ENCODE peak calls at places on chromosomes 4 and X, in ten cellular contexts. One of them, this sample, is unnamed.

GRCh38 chr4:54152846-54153600 is 53.1 kb downstream of the GSX2 start:
- DNase-seq in MG63: peak
- DNase-seq in PC-9: peak
- DNase-seq in CD8-positive, alpha-beta memory T cell: no peak
- DNase-seq in fibroblast of mammary gland: peak
- DNase-seq in sigmoid colon: no peak
- DNase-seq in WERI-Rb-1: no peak
- DNase-seq in mammary epithelial cell: peak
- DNase-seq in aorta: no peak
- DNase-seq in cardiac fibroblast: peak
- DNase-seq in this sample: peak

GRCh38 chr4:184408711-184409081 is 65.7 kb downstream of the IRF2 start:
- DNase-seq in cardiac fibroblast: no peak
- DNase-seq in fibroblast of mammary gland: no peak
- DNase-seq in PC-9: no peak
- DNase-seq in aorta: no peak
- DNase-seq in MG63: no peak
- DNase-seq in WERI-Rb-1: no peak
- DNase-seq in sigmoid colon: no peak
- DNase-seq in mammary epithelial cell: no peak
- DNase-seq in CD8-positive, alpha-beta memory T cell: no peak
- DNase-seq in this sample: no peak

GRCh38 chr4:7518871-7519637 is 84.3 kb upstream of the PSAPL1 start:
- DNase-seq in cardiac fibroblast: no peak
- DNase-seq in fibroblast of mammary gland: no peak
- DNase-seq in PC-9: no peak
- DNase-seq in mammary epithelial cell: no peak
- DNase-seq in WERI-Rb-1: no peak
- DNase-seq in aorta: no peak
- DNase-seq in sigmoid colon: no peak
- DNase-seq in MG63: no peak
- DNase-seq in CD8-positive, alpha-beta memory T cell: no peak
- DNase-seq in this sample: no peak

GRCh38 chr4:528296-528695 is 29.3 kb downstream of the PIGG start:
- DNase-seq in CD8-positive, alpha-beta memory T cell: no peak
- DNase-seq in PC-9: peak
- DNase-seq in aorta: no peak
- DNase-seq in cardiac fibroblast: no peak
- DNase-seq in sigmoid colon: no peak
- DNase-seq in fibroblast of mammary gland: no peak
- DNase-seq in MG63: no peak
- DNase-seq in mammary epithelial cell: no peak
- DNase-seq in WERI-Rb-1: no peak
- DNase-seq in this sample: no peak

GRCh38 chr4:77269505-77269904 is 112.5 kb downstream of the CCNG2 start:
- DNase-seq in aorta: no peak
- DNase-seq in PC-9: peak
- DNase-seq in cardiac fibroblast: no peak
- DNase-seq in WERI-Rb-1: no peak
- DNase-seq in fibroblast of mammary gland: no peak
- DNase-seq in mammary epithelial cell: peak
- DNase-seq in CD8-positive, alpha-beta memory T cell: no peak
- DNase-seq in MG63: no peak
- DNase-seq in sigmoid colon: no peak
- DNase-seq in this sample: no peak

GRCh38 chrX:149079805-149080406 is 425.2 kb downstream of the IDS start:
- DNase-seq in WERI-Rb-1: no peak
- DNase-seq in MG63: no peak
- DNase-seq in mammary epithelial cell: peak
- DNase-seq in sigmoid colon: no peak
- DNase-seq in PC-9: no peak
- DNase-seq in aorta: no peak
- DNase-seq in cardiac fibroblast: no peak
- DNase-seq in CD8-positive, alpha-beta memory T cell: no peak
- DNase-seq in fibroblast of mammary gland: no peak
- DNase-seq in this sample: no peak

GRCh38 chrX:72569786-72570185 is 2.9 kb downstream of the HDAC8 start:
- DNase-seq in CD8-positive, alpha-beta memory T cell: no peak
- DNase-seq in sigmoid colon: no peak
- DNase-seq in mammary epithelial cell: peak
- DNase-seq in cardiac fibroblast: peak
- DNase-seq in MG63: peak
- DNase-seq in PC-9: no peak
- DNase-seq in WERI-Rb-1: no peak
- DNase-seq in fibroblast of mammary gland: peak
- DNase-seq in aorta: no peak
- DNase-seq in this sample: no peak

GRCh38 chr4:675036-675804 is 878 bp downstream of the MYL5 start:
- DNase-seq in fibroblast of mammary gland: no peak
- DNase-seq in WERI-Rb-1: no peak
- DNase-seq in sigmoid colon: no peak
- DNase-seq in MG63: no peak
- DNase-seq in PC-9: no peak
- DNase-seq in CD8-positive, alpha-beta memory T cell: no peak
- DNase-seq in aorta: peak
- DNase-seq in mammary epithelial cell: no peak
- DNase-seq in cardiac fibroblast: no peak
- DNase-seq in this sample: no peak

GRCh38 chrX:68978211-68978780 is 149.5 kb downstream of the EFNB1 start:
- DNase-seq in MG63: no peak
- DNase-seq in CD8-positive, alpha-beta memory T cell: no peak
- DNase-seq in aorta: peak
- DNase-seq in fibroblast of mammary gland: peak
- DNase-seq in PC-9: no peak
- DNase-seq in WERI-Rb-1: no peak
- DNase-seq in sigmoid colon: no peak
- DNase-seq in mammary epithelial cell: no peak
- DNase-seq in cardiac fibroblast: peak
- DNase-seq in this sample: no peak

GRCh38 chr4:40962551-40963185 is 212.9 kb downstream of the NSUN7 start:
- DNase-seq in MG63: no peak
- DNase-seq in CD8-positive, alpha-beta memory T cell: no peak
- DNase-seq in WERI-Rb-1: no peak
- DNase-seq in PC-9: no peak
- DNase-seq in sigmoid colon: no peak
- DNase-seq in mammary epithelial cell: no peak
- DNase-seq in aorta: no peak
- DNase-seq in cardiac fibroblast: peak
- DNase-seq in fibroblast of mammary gland: no peak
- DNase-seq in this sample: no peak

GRCh38 chrX:106927700-106928099 is 7.5 kb downstream of the CLDN2 start:
- DNase-seq in CD8-positive, alpha-beta memory T cell: no peak
- DNase-seq in mammary epithelial cell: no peak
- DNase-seq in sigmoid colon: no peak
- DNase-seq in fibroblast of mammary gland: no peak
- DNase-seq in WERI-Rb-1: no peak
- DNase-seq in aorta: no peak
- DNase-seq in cardiac fibroblast: peak
- DNase-seq in MG63: no peak
- DNase-seq in PC-9: no peak
- DNase-seq in this sample: no peak

GRCh38 chrX:48834383-48834709 is 1.1 kb downstream of the PCSK1N start:
- DNase-seq in PC-9: no peak
- DNase-seq in mammary epithelial cell: no peak
- DNase-seq in fibroblast of mammary gland: no peak
- DNase-seq in MG63: no peak
- DNase-seq in cardiac fibroblast: no peak
- DNase-seq in WERI-Rb-1: no peak
- DNase-seq in sigmoid colon: no peak
- DNase-seq in CD8-positive, alpha-beta memory T cell: no peak
- DNase-seq in aorta: peak
- DNase-seq in this sample: no peak

GRCh38 chr4:2042207-2042946 is 16.8 kb upstream of the NAT8L start:
- DNase-seq in aorta: peak
- DNase-seq in fibroblast of mammary gland: no peak
- DNase-seq in cardiac fibroblast: no peak
- DNase-seq in mammary epithelial cell: no peak
- DNase-seq in WERI-Rb-1: peak
- DNase-seq in sigmoid colon: no peak
- DNase-seq in PC-9: no peak
- DNase-seq in MG63: peak
- DNase-seq in CD8-positive, alpha-beta memory T cell: peak
- DNase-seq in this sample: no peak

GRCh38 chrX:112636951-112637541 is 42.7 kb downstream of the LHFPL1 start:
- DNase-seq in WERI-Rb-1: no peak
- DNase-seq in PC-9: no peak
- DNase-seq in aorta: no peak
- DNase-seq in mammary epithelial cell: no peak
- DNase-seq in sigmoid colon: no peak
- DNase-seq in fibroblast of mammary gland: peak
- DNase-seq in MG63: peak
- DNase-seq in CD8-positive, alpha-beta memory T cell: no peak
- DNase-seq in cardiac fibroblast: peak
- DNase-seq in this sample: peak

GRCh38 chrX:41265615-41266014 is 68.3 kb upstream of the DDX3X start:
- DNase-seq in MG63: peak
- DNase-seq in CD8-positive, alpha-beta memory T cell: peak
- DNase-seq in cardiac fibroblast: peak
- DNase-seq in aorta: no peak
- DNase-seq in WERI-Rb-1: no peak
- DNase-seq in fibroblast of mammary gland: peak
- DNase-seq in sigmoid colon: peak
- DNase-seq in PC-9: no peak
- DNase-seq in mammary epithelial cell: no peak
- DNase-seq in this sample: no peak

GRCh38 chrX:39576081-39576701 is 521.6 kb downstream of the BCOR start:
- DNase-seq in fibroblast of mammary gland: no peak
- DNase-seq in PC-9: no peak
- DNase-seq in MG63: peak
- DNase-seq in mammary epithelial cell: no peak
- DNase-seq in cardiac fibroblast: no peak
- DNase-seq in aorta: peak
- DNase-seq in sigmoid colon: no peak
- DNase-seq in WERI-Rb-1: no peak
- DNase-seq in CD8-positive, alpha-beta memory T cell: no peak
- DNase-seq in this sample: no peak

GRCh38 chrX:39577206-39577605 is 520.6 kb downstream of the BCOR start:
- DNase-seq in aorta: no peak
- DNase-seq in MG63: no peak
- DNase-seq in cardiac fibroblast: no peak
- DNase-seq in sigmoid colon: no peak
- DNase-seq in mammary epithelial cell: no peak
- DNase-seq in fibroblast of mammary gland: no peak
- DNase-seq in CD8-positive, alpha-beta memory T cell: no peak
- DNase-seq in PC-9: no peak
- DNase-seq in WERI-Rb-1: no peak
- DNase-seq in this sample: no peak

GRCh38 chrX:39580043-39580442 is 517.7 kb downstream of the BCOR start:
- DNase-seq in CD8-positive, alpha-beta memory T cell: no peak
- DNase-seq in MG63: no peak
- DNase-seq in PC-9: no peak
- DNase-seq in cardiac fibroblast: no peak
- DNase-seq in aorta: no peak
- DNase-seq in mammary epithelial cell: no peak
- DNase-seq in WERI-Rb-1: no peak
- DNase-seq in sigmoid colon: no peak
- DNase-seq in fibroblast of mammary gland: no peak
- DNase-seq in this sample: no peak

GRCh38 chrX:39582091-39582490 is 515.7 kb downstream of the BCOR start:
- DNase-seq in sigmoid colon: no peak
- DNase-seq in PC-9: no peak
- DNase-seq in fibroblast of mammary gland: no peak
- DNase-seq in cardiac fibroblast: peak
- DNase-seq in CD8-positive, alpha-beta memory T cell: no peak
- DNase-seq in WERI-Rb-1: no peak
- DNase-seq in aorta: no peak
- DNase-seq in MG63: peak
- DNase-seq in mammary epithelial cell: peak
- DNase-seq in this sample: no peak

GRCh38 chrX:39577976-39578962 is 519.5 kb downstream of the BCOR start:
- DNase-seq in mammary epithelial cell: no peak
- DNase-seq in WERI-Rb-1: no peak
- DNase-seq in MG63: peak
- DNase-seq in aorta: peak
- DNase-seq in CD8-positive, alpha-beta memory T cell: no peak
- DNase-seq in cardiac fibroblast: peak
- DNase-seq in sigmoid colon: no peak
- DNase-seq in PC-9: no peak
- DNase-seq in fibroblast of mammary gland: no peak
- DNase-seq in this sample: no peak
- H3K4me3 ChIP-seq in mammary epithelial cell: no peak
- H3K4me3 ChIP-seq in WERI-Rb-1: no peak
- H3K4me3 ChIP-seq in MG63: no peak
- H3K4me3 ChIP-seq in aorta: no peak
- H3K4me3 ChIP-seq in CD8-positive, alpha-beta memory T cell: no peak
- H3K4me3 ChIP-seq in cardiac fibroblast: no peak
- H3K4me3 ChIP-seq in sigmoid colon: no peak
- H3K4me3 ChIP-seq in PC-9: no peak
- H3K4me3 ChIP-seq in fibroblast of mammary gland: no peak
- H3K4me3 ChIP-seq in this sample: no peak

DNA sequence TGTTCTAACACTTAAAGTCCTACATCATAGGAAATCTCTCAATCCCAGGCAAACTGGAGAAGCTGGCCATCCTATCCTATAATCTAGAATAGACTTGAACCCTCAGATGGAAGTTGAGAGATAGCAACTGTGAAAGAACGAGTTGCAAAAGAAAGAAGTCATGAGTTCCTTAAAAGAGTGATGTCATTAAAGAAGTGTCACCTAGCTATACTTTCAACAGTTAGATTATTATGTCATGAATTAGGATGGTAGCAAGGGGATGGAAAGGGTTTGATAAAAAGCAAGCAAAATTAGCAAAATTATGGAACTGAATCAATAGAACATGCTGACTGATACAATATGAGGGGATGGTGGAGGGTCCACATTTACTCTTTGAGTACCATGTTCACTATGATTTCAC is 7.1 kb upstream of the MAPK10 start:
- DNase-seq in WERI-Rb-1: no peak
- DNase-seq in CD8-positive, alpha-beta memory T cell: no peak
- DNase-seq in fibroblast of mammary gland: no peak
- DNase-seq in aorta: no peak
- DNase-seq in cardiac fibroblast: no peak
- DNase-seq in MG63: no peak
- DNase-seq in PC-9: no peak
- DNase-seq in mammary epithelial cell: no peak
- DNase-seq in sigmoid colon: no peak
- DNase-seq in this sample: no peak
- H3K4me3 ChIP-seq in WERI-Rb-1: no peak
- H3K4me3 ChIP-seq in CD8-positive, alpha-beta memory T cell: no peak
- H3K4me3 ChIP-seq in fibroblast of mammary gland: no peak
- H3K4me3 ChIP-seq in aorta: no peak
- H3K4me3 ChIP-seq in cardiac fibroblast: no peak
- H3K4me3 ChIP-seq in MG63: no peak
- H3K4me3 ChIP-seq in PC-9: no peak
- H3K4me3 ChIP-seq in mammary epithelial cell: no peak
- H3K4me3 ChIP-seq in sigmoid colon: no peak
- H3K4me3 ChIP-seq in this sample: no peak

GRCh38 chr4:48015216-48015615 is 1.3 kb downstream of the CNGA1 start:
- DNase-seq in aorta: no peak
- DNase-seq in CD8-positive, alpha-beta memory T cell: no peak
- DNase-seq in cardiac fibroblast: no peak
- DNase-seq in MG63: no peak
- DNase-seq in mammary epithelial cell: peak
- DNase-seq in WERI-Rb-1: no peak
- DNase-seq in fibroblast of mammary gland: no peak
- DNase-seq in sigmoid colon: no peak
- DNase-seq in PC-9: peak
- DNase-seq in this sample: no peak
- H3K4me3 ChIP-seq in aorta: no peak
- H3K4me3 ChIP-seq in CD8-positive, alpha-beta memory T cell: no peak
- H3K4me3 ChIP-seq in cardiac fibroblast: no peak
- H3K4me3 ChIP-seq in MG63: no peak
- H3K4me3 ChIP-seq in mammary epithelial cell: no peak
- H3K4me3 ChIP-seq in WERI-Rb-1: no peak
- H3K4me3 ChIP-seq in fibroblast of mammary gland: no peak
- H3K4me3 ChIP-seq in sigmoid colon: no peak
- H3K4me3 ChIP-seq in PC-9: peak
- H3K4me3 ChIP-seq in this sample: no peak

GRCh38 chr4:122403860-122404259 is 25.0 kb downstream of the ADAD1 start:
- DNase-seq in sigmoid colon: no peak
- DNase-seq in mammary epithelial cell: no peak
- DNase-seq in PC-9: no peak
- DNase-seq in cardiac fibroblast: no peak
- DNase-seq in CD8-positive, alpha-beta memory T cell: no peak
- DNase-seq in fibroblast of mammary gland: no peak
- DNase-seq in aorta: no peak
- DNase-seq in WERI-Rb-1: peak
- DNase-seq in MG63: no peak
- DNase-seq in this sample: no peak
- H3K4me3 ChIP-seq in sigmoid colon: no peak
- H3K4me3 ChIP-seq in mammary epithelial cell: no peak
- H3K4me3 ChIP-seq in PC-9: no peak
- H3K4me3 ChIP-seq in cardiac fibroblast: no peak
- H3K4me3 ChIP-seq in CD8-positive, alpha-beta memory T cell: no peak
- H3K4me3 ChIP-seq in fibroblast of mammary gland: no peak
- H3K4me3 ChIP-seq in aorta: no peak
- H3K4me3 ChIP-seq in WERI-Rb-1: no peak
- H3K4me3 ChIP-seq in MG63: no peak
- H3K4me3 ChIP-seq in this sample: no peak

This sample was measured in AG04449.